ENCODE peak calls at places on chromosomes 12 and 14, in five cellular contexts. A, V, J, X and P are unnamed samples.

GRCh38 chr14:67704484-67705089 is 2.9 kb downstream of the RDH12 start:
- DNase-seq in A (peak), X (peak), V (no peak), J (no peak), P (peak)

GRCh38 chr14:90137807-90138206 is 76.0 kb downstream of the KCNK13 start:
- DNase-seq in X (peak), A (peak), V (no peak), J (no peak), P (no peak)

GRCh38 chr12:64836856-64837255 is 12.4 kb downstream of the TBC1D30 start:
- DNase-seq in J (no peak), A (no peak), V (no peak), X (no peak), P (no peak)

GRCh38 chr12:67982165-67982563 is 7.1 kb upstream of the IFNG-AS1 start:
- DNase-seq in V (no peak), J (no peak), A (peak), X (no peak), P (peak)

GRCh38 chr14:95229749-95230148 is 72.4 kb upstream of the DICER1 start:
- DNase-seq in X (no peak), V (no peak), J (no peak), A (no peak), P (no peak)

GRCh38 chr14:79699206-79699605 is 512.1 kb downstream of the DIO2 start:
- DNase-seq in A (no peak), X (no peak), J (no peak), V (no peak), P (no peak)

GRCh38 chr12:74105434-74105833 is 432.2 kb upstream of the ATXN7L3B start:
- DNase-seq in A (no peak), V (no peak), J (no peak), X (no peak), P (no peak)

GRCh38 chr12:16844875-16845274 is 238.9 kb upstream of the LMO3 start:
- DNase-seq in J (no peak), X (no peak), A (no peak), V (no peak), P (no peak)

GRCh38 chr12:120468846-120469449 is 600 bp downstream of the SRSF9 start:
- DNase-seq in J (peak), X (peak), V (peak), A (no peak), P (peak)

GRCh38 chr12:66217342-66217929 is 28.4 kb downstream of the IRAK3 start:
- DNase-seq in A (no peak), V (no peak), X (no peak), J (no peak), P (no peak)
- TF ChIP-seq CTCF in A (no peak), V (no peak), X (no peak), J (no peak), P (no peak)

GRCh38 chr14:69612759-69613145 is 1.4 kb downstream of the SUSD6 start:
- DNase-seq in A (peak), J (no peak), X (peak), V (no peak), P (no peak)
- TF ChIP-seq CTCF in A (peak), J (peak), X (peak), V (no peak), P (peak)

DNA sequence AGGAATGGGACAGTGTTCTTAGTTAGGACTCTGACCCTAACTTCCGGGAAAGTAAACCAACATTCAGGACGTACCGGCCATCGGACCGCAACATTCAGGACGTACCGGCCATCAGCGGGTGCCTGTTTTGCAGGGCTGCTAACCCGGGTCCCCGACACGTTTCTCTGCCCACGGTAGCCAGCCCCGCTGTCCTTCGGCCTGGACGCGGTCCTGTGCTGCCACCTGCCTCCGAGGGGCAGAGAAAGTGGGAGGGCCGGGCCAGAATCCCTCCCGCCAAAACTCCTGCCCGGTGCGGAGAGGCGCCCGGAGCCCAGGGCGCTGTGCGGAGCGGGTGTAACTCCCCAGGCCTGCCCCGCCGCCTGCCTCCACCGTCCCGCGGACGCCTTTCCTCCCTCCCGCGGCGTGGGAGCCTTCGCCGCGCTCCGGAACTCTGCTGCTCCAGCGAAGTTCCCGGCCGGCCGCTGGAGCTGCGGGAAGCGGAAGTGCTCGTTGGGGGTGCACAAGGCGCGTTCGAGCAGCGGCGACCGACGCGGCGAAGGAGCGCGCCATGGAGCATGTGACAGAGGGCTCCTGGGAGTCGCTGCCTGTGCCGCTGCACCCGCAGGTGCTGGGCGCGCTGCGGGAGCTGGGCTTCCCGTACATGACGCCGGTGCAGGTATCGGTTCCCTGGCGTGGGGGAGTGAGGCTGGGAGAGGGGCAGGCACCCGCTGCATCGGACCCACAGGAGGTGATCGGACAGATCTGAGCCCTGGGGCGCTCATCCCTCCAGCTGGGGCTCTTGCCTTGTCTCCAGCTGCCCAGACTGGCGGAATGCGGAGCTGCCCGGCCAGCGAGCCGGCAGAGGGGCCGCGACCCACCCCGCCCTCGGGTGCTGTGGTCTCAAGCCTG is at the start of gene DDX55:
- DNase-seq in A (peak), V (peak), X (peak), J (peak), P (peak)
- TF ChIP-seq CTCF in A (peak), V (peak), X (peak), J (peak), P (peak)

GRCh38 chr12:1405619-1406018 is 188.8 kb downstream of the FBXL14 start:
- DNase-seq in X (no peak), J (no peak), A (no peak), V (no peak), P (no peak)
- TF ChIP-seq CTCF in X (no peak), J (no peak), A (no peak), V (no peak), P (no peak)

GRCh38 chr14:22598896-22599244 is 770 bp downstream of the ABHD4 start:
- DNase-seq in V (peak), A (peak), J (no peak), X (peak), P (peak)
- TF ChIP-seq CTCF in V (no peak), A (peak), J (peak), X (peak), P (peak)

DNA sequence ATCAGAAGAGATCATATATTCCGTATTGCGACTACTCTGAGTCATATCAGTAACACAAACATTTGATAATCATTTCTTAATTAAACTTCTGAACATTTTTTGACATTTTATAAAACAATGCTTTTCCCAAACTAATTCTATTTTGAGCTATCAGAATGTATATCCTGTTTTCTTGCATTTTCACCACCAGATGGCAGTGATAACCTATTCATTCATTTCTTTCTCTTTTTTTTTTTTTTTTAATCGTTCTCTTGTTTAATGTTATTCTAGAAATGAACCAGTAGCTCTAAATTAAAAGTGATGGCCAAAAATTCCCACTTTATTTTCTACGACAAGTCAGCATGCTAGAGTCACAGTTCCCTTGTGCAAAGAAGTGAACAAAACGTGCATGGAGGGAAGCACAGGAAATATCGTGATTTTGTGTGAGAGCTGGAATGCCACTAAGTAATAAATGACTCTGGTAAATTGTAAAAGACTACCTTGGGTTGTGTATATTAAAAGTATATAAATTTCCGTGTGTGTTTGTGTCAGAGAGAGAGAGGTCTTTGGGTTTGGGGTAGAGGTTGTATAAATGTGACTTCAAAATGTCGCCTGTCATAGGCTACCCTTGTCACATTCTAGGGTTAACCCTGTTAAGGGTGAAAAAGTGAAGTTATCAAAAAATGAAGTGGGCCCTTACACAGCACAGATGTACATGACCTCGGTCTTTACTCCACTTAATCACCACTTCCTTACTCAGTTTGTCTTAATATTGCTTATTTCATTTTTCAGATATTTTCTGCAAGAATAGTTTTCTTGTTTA is 40.4 kb upstream of the LDHB start:
- DNase-seq in A (peak), X (peak), J (no peak), V (no peak), P (peak)
- TF ChIP-seq CTCF in A (peak), X (peak), J (peak), V (peak), P (peak)

DNA sequence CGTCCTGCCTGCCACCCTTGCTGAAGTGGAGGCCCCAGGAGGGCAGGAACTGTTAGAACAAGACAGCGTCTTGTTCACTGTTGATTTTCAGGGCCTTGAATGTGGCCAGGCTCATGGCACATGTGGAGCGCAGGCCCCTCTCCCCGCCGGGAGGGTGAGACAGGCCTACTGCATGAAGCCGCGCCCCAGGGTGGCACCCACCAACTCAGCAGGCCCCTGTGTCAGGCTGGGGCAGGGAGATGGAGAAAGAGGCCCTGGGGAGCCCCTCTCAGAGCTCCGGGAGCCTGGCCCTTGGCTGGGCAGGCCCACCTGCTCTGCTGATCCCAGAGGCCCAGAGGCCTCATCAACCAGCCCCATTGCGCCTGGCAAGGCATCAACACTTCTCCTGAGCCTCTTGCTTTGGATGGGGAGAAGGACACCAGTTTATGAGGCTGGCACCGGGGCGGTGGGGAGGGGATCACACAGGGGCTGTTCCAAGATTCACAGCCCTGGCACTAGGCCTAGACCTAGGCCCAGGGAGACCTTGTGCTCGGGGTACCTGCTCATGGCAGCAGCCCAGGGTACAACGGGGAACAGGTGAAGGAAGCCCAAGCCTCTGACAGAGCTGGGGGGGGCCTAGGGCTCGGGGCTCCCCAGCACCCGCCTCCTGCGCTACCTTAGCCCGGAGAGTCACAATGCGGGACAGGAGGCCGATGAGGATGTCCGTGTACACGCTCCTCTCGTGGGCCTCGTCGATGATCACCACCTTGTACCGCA is 18.1 kb downstream of the DHX37 start:
- DNase-seq in X (no peak), A (no peak), J (no peak), V (no peak), P (no peak)
- TF ChIP-seq CTCF in X (no peak), A (no peak), J (no peak), V (no peak), P (no peak)

DNA sequence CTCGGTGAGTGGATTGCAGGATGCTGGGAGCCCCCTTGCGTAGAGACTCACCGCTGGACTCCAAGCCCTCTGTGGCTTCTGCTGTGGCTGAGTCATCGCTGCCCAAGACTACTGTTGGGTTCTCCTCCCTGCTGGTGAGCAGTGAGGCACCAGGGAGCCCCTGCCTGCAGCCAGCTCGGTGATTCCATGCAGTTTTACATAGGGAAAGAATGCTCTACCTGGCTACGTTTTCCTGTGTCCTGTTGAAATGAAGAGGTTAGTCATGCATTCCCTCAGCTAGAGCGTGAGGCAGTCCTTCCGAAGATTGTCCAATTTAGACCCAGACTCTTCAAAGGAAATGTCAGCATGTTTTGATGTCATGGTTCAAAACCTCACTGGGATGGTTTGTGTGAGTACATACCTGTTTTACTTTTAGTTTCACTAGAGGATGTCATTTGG is 28.2 kb downstream of the TRAF3 start:
- DNase-seq in J (no peak), V (peak), A (peak), X (peak), P (peak)
- TF ChIP-seq CTCF in J (no peak), V (no peak), A (no peak), X (no peak), P (no peak)